ENCODE peak calls at places on chromosomes 4 and X, in nine cellular contexts. One of them, this sample, is unnamed.
A peak's percentile ranks its signal among the peaks of the same experiment; 100 is the strongest.

GRCh38 chr4:48109413-48110263 is 24.4 kb downstream of the TXK start:
- DNase-seq in GM12892: peak; percentile 9
- DNase-seq in mucosa of gallbladder: no peak
- DNase-seq in adipocyte: peak; percentile 44
- DNase-seq in iris pigment epithelial cell: peak; percentile 47
- DNase-seq in HFFc6: peak; percentile 19
- DNase-seq in stimulated activated CD4-positive, alpha-beta T cell treated with anti-CD3 and anti-CD28 coated beads, Interleukin-4, amount 100 ng/mL, for 4 hours: no peak
- DNase-seq in activated T-cell treated with anti-CD3 and anti-CD28 coated beads for 1 hour: no peak
- DNase-seq in fibroblast of lung: peak; percentile 42
- DNase-seq in this sample: peak; percentile 13

GRCh38 chr4:178612725-178613124 is 1170.5 kb upstream of the AGA start:
- DNase-seq in fibroblast of lung: no peak
- DNase-seq in GM12892: no peak
- DNase-seq in iris pigment epithelial cell: no peak
- DNase-seq in mucosa of gallbladder: no peak
- DNase-seq in HFFc6: no peak
- DNase-seq in adipocyte: no peak
- DNase-seq in stimulated activated CD4-positive, alpha-beta T cell treated with anti-CD3 and anti-CD28 coated beads, Interleukin-4, amount 100 ng/mL, for 4 hours: no peak
- DNase-seq in activated T-cell treated with anti-CD3 and anti-CD28 coated beads for 1 hour: no peak
- DNase-seq in this sample: no peak

GRCh38 chrX:2587146-2587545 is 86.4 kb upstream of the DHRSX start:
- DNase-seq in GM12892: no peak
- DNase-seq in adipocyte: no peak
- DNase-seq in fibroblast of lung: no peak
- DNase-seq in mucosa of gallbladder: no peak
- DNase-seq in iris pigment epithelial cell: no peak
- DNase-seq in HFFc6: no peak
- DNase-seq in activated T-cell treated with anti-CD3 and anti-CD28 coated beads for 1 hour: no peak
- DNase-seq in stimulated activated CD4-positive, alpha-beta T cell treated with anti-CD3 and anti-CD28 coated beads, Interleukin-4, amount 100 ng/mL, for 4 hours: no peak
- DNase-seq in this sample: no peak

GRCh38 chrX:39967348-39967747 is 130.4 kb downstream of the BCOR start:
- DNase-seq in stimulated activated CD4-positive, alpha-beta T cell treated with anti-CD3 and anti-CD28 coated beads, Interleukin-4, amount 100 ng/mL, for 4 hours: no peak
- DNase-seq in mucosa of gallbladder: no peak
- DNase-seq in activated T-cell treated with anti-CD3 and anti-CD28 coated beads for 1 hour: no peak
- DNase-seq in fibroblast of lung: no peak
- DNase-seq in HFFc6: no peak
- DNase-seq in adipocyte: no peak
- DNase-seq in GM12892: no peak
- DNase-seq in iris pigment epithelial cell: no peak
- DNase-seq in this sample: peak; percentile 11

GRCh38 chr4:147839200-147839599 is 107.3 kb downstream of the ARHGAP10 start:
- DNase-seq in GM12892: no peak
- DNase-seq in adipocyte: no peak
- DNase-seq in mucosa of gallbladder: no peak
- DNase-seq in fibroblast of lung: no peak
- DNase-seq in activated T-cell treated with anti-CD3 and anti-CD28 coated beads for 1 hour: no peak
- DNase-seq in HFFc6: peak; percentile 24
- DNase-seq in stimulated activated CD4-positive, alpha-beta T cell treated with anti-CD3 and anti-CD28 coated beads, Interleukin-4, amount 100 ng/mL, for 4 hours: no peak
- DNase-seq in iris pigment epithelial cell: no peak
- DNase-seq in this sample: no peak

GRCh38 chr4:45370370-45370769 is 644.0 kb upstream of the GNPDA2 start:
- DNase-seq in iris pigment epithelial cell: no peak
- DNase-seq in HFFc6: no peak
- DNase-seq in activated T-cell treated with anti-CD3 and anti-CD28 coated beads for 1 hour: no peak
- DNase-seq in stimulated activated CD4-positive, alpha-beta T cell treated with anti-CD3 and anti-CD28 coated beads, Interleukin-4, amount 100 ng/mL, for 4 hours: no peak
- DNase-seq in fibroblast of lung: no peak
- DNase-seq in GM12892: no peak
- DNase-seq in mucosa of gallbladder: no peak
- DNase-seq in adipocyte: no peak
- DNase-seq in this sample: no peak

GRCh38 chr4:170214101-170214500 is 124.3 kb upstream of the AADAT start:
- DNase-seq in iris pigment epithelial cell: no peak
- DNase-seq in fibroblast of lung: no peak
- DNase-seq in HFFc6: no peak
- DNase-seq in GM12892: no peak
- DNase-seq in stimulated activated CD4-positive, alpha-beta T cell treated with anti-CD3 and anti-CD28 coated beads, Interleukin-4, amount 100 ng/mL, for 4 hours: no peak
- DNase-seq in activated T-cell treated with anti-CD3 and anti-CD28 coated beads for 1 hour: no peak
- DNase-seq in mucosa of gallbladder: no peak
- DNase-seq in adipocyte: no peak
- DNase-seq in this sample: no peak

GRCh38 chr4:127558088-127558487 is 74.7 kb upstream of the INTU start:
- DNase-seq in iris pigment epithelial cell: no peak
- DNase-seq in mucosa of gallbladder: no peak
- DNase-seq in adipocyte: no peak
- DNase-seq in activated T-cell treated with anti-CD3 and anti-CD28 coated beads for 1 hour: no peak
- DNase-seq in HFFc6: no peak
- DNase-seq in fibroblast of lung: no peak
- DNase-seq in stimulated activated CD4-positive, alpha-beta T cell treated with anti-CD3 and anti-CD28 coated beads, Interleukin-4, amount 100 ng/mL, for 4 hours: no peak
- DNase-seq in GM12892: no peak
- DNase-seq in this sample: no peak

GRCh38 chr4:189974056-189974455 is 33.4 kb downstream of the FRG1 start:
- DNase-seq in adipocyte: peak; percentile 4
- DNase-seq in GM12892: no peak
- DNase-seq in activated T-cell treated with anti-CD3 and anti-CD28 coated beads for 1 hour: no peak
- DNase-seq in iris pigment epithelial cell: peak; percentile 5
- DNase-seq in stimulated activated CD4-positive, alpha-beta T cell treated with anti-CD3 and anti-CD28 coated beads, Interleukin-4, amount 100 ng/mL, for 4 hours: no peak
- DNase-seq in fibroblast of lung: no peak
- DNase-seq in HFFc6: no peak
- DNase-seq in mucosa of gallbladder: no peak
- DNase-seq in this sample: no peak

GRCh38 chr4:151957163-151957562 is 196.4 kb upstream of the GATB start:
- DNase-seq in adipocyte: peak; percentile 8
- DNase-seq in stimulated activated CD4-positive, alpha-beta T cell treated with anti-CD3 and anti-CD28 coated beads, Interleukin-4, amount 100 ng/mL, for 4 hours: no peak
- DNase-seq in mucosa of gallbladder: no peak
- DNase-seq in HFFc6: no peak
- DNase-seq in GM12892: no peak
- DNase-seq in iris pigment epithelial cell: no peak
- DNase-seq in fibroblast of lung: peak; percentile 46
- DNase-seq in activated T-cell treated with anti-CD3 and anti-CD28 coated beads for 1 hour: no peak
- DNase-seq in this sample: no peak

GRCh38 chr4:113497154-113497553 is 264.4 kb downstream of the CAMK2D start:
- DNase-seq in iris pigment epithelial cell: no peak
- DNase-seq in mucosa of gallbladder: no peak
- DNase-seq in stimulated activated CD4-positive, alpha-beta T cell treated with anti-CD3 and anti-CD28 coated beads, Interleukin-4, amount 100 ng/mL, for 4 hours: no peak
- DNase-seq in fibroblast of lung: peak; percentile 47
- DNase-seq in adipocyte: no peak
- DNase-seq in HFFc6: no peak
- DNase-seq in activated T-cell treated with anti-CD3 and anti-CD28 coated beads for 1 hour: no peak
- DNase-seq in GM12892: no peak
- DNase-seq in this sample: no peak

GRCh38 chr4:163332526-163333405 is at the start of gene NPY1R:
- DNase-seq in GM12892: no peak
- DNase-seq in adipocyte: peak; percentile 86
- DNase-seq in mucosa of gallbladder: peak; percentile 82
- DNase-seq in HFFc6: peak; percentile 78
- DNase-seq in activated T-cell treated with anti-CD3 and anti-CD28 coated beads for 1 hour: no peak
- DNase-seq in iris pigment epithelial cell: peak; percentile 78
- DNase-seq in stimulated activated CD4-positive, alpha-beta T cell treated with anti-CD3 and anti-CD28 coated beads, Interleukin-4, amount 100 ng/mL, for 4 hours: no peak
- DNase-seq in fibroblast of lung: peak; percentile 77
- DNase-seq in this sample: peak; percentile 25

GRCh38 chr4:183110244-183110643 is 11.2 kb downstream of the WWC2 start:
- DNase-seq in iris pigment epithelial cell: no peak
- DNase-seq in GM12892: no peak
- DNase-seq in HFFc6: no peak
- DNase-seq in fibroblast of lung: no peak
- DNase-seq in activated T-cell treated with anti-CD3 and anti-CD28 coated beads for 1 hour: no peak
- DNase-seq in stimulated activated CD4-positive, alpha-beta T cell treated with anti-CD3 and anti-CD28 coated beads, Interleukin-4, amount 100 ng/mL, for 4 hours: no peak
- DNase-seq in adipocyte: no peak
- DNase-seq in mucosa of gallbladder: no peak
- DNase-seq in this sample: no peak

GRCh38 chrX:146241902-146242301 is 424.3 kb downstream of the SLITRK2 start:
- DNase-seq in stimulated activated CD4-positive, alpha-beta T cell treated with anti-CD3 and anti-CD28 coated beads, Interleukin-4, amount 100 ng/mL, for 4 hours: no peak
- DNase-seq in fibroblast of lung: no peak
- DNase-seq in adipocyte: no peak
- DNase-seq in HFFc6: no peak
- DNase-seq in activated T-cell treated with anti-CD3 and anti-CD28 coated beads for 1 hour: no peak
- DNase-seq in mucosa of gallbladder: no peak
- DNase-seq in iris pigment epithelial cell: no peak
- DNase-seq in GM12892: no peak
- DNase-seq in this sample: no peak

GRCh38 chrX:115553171-115553570 is 7.8 kb upstream of the PLS3 start:
- DNase-seq in fibroblast of lung: no peak
- DNase-seq in activated T-cell treated with anti-CD3 and anti-CD28 coated beads for 1 hour: no peak
- DNase-seq in stimulated activated CD4-positive, alpha-beta T cell treated with anti-CD3 and anti-CD28 coated beads, Interleukin-4, amount 100 ng/mL, for 4 hours: no peak
- DNase-seq in adipocyte: no peak
- DNase-seq in GM12892: no peak
- DNase-seq in HFFc6: no peak
- DNase-seq in iris pigment epithelial cell: no peak
- DNase-seq in mucosa of gallbladder: no peak
- DNase-seq in this sample: no peak

GRCh38 chr4:79576480-79576803 is 168.4 kb upstream of the GK2 start:
- DNase-seq in stimulated activated CD4-positive, alpha-beta T cell treated with anti-CD3 and anti-CD28 coated beads, Interleukin-4, amount 100 ng/mL, for 4 hours: no peak
- DNase-seq in mucosa of gallbladder: no peak
- DNase-seq in fibroblast of lung: peak; percentile 23
- DNase-seq in HFFc6: no peak
- DNase-seq in GM12892: no peak
- DNase-seq in activated T-cell treated with anti-CD3 and anti-CD28 coated beads for 1 hour: no peak
- DNase-seq in adipocyte: peak; percentile 59
- DNase-seq in iris pigment epithelial cell: peak; percentile 33
- DNase-seq in this sample: peak; percentile 27

GRCh38 chrX:143854006-143854405 is 29.9 kb upstream of the UBE2NL start:
- DNase-seq in fibroblast of lung: peak; percentile 61
- DNase-seq in mucosa of gallbladder: no peak
- DNase-seq in GM12892: no peak
- DNase-seq in activated T-cell treated with anti-CD3 and anti-CD28 coated beads for 1 hour: no peak
- DNase-seq in HFFc6: peak; percentile 40
- DNase-seq in adipocyte: peak; percentile 28
- DNase-seq in stimulated activated CD4-positive, alpha-beta T cell treated with anti-CD3 and anti-CD28 coated beads, Interleukin-4, amount 100 ng/mL, for 4 hours: no peak
- DNase-seq in iris pigment epithelial cell: peak; percentile 77
- DNase-seq in this sample: peak; percentile 74

GRCh38 chrX:15376956-15377355 is 7.3 kb downstream of the VEGFD start:
- DNase-seq in adipocyte: peak; percentile 27
- DNase-seq in iris pigment epithelial cell: no peak
- DNase-seq in mucosa of gallbladder: no peak
- DNase-seq in fibroblast of lung: no peak
- DNase-seq in GM12892: no peak
- DNase-seq in HFFc6: peak; percentile 0
- DNase-seq in activated T-cell treated with anti-CD3 and anti-CD28 coated beads for 1 hour: no peak
- DNase-seq in stimulated activated CD4-positive, alpha-beta T cell treated with anti-CD3 and anti-CD28 coated beads, Interleukin-4, amount 100 ng/mL, for 4 hours: no peak
- DNase-seq in this sample: no peak

This sample was measured in HCEC 1CT.